ENCODE peak calls at places on chromosomes 5 and 9, in nine cellular contexts. One of them, this sample, is unnamed.

GRCh38 chr5:10199700-10200099 is 50.0 kb downstream of the ATPSCKMT start:
- DNase-seq in stomach: no peak
- DNase-seq in A549: no peak
- DNase-seq in body of pancreas: no peak
- DNase-seq in K562: no peak
- DNase-seq in IMR-90: no peak
- DNase-seq in heart left ventricle: no peak
- DNase-seq in uterus: no peak
- DNase-seq in gastrocnemius medialis: no peak
- DNase-seq in this sample: no peak

GRCh38 chr5:155004138-155004744 is 9.3 kb upstream of the KIF4B start:
- DNase-seq in stomach: peak; percentile 27
- DNase-seq in A549: no peak
- DNase-seq in body of pancreas: peak; percentile 17
- DNase-seq in K562: peak; percentile 51
- DNase-seq in IMR-90: no peak
- DNase-seq in heart left ventricle: no peak
- DNase-seq in uterus: no peak
- DNase-seq in gastrocnemius medialis: no peak
- DNase-seq in this sample: no peak

GRCh38 chr5:79109527-79110492 is 1.8 kb upstream of the BHMT start:
- DNase-seq in stomach: no peak
- DNase-seq in A549: no peak
- DNase-seq in body of pancreas: peak; percentile 41
- DNase-seq in K562: peak; percentile 50
- DNase-seq in IMR-90: no peak
- DNase-seq in heart left ventricle: no peak
- DNase-seq in uterus: no peak
- DNase-seq in gastrocnemius medialis: no peak
- DNase-seq in this sample: no peak

GRCh38 chr5:67290620-67291019 is 94.0 kb upstream of the CD180 start:
- DNase-seq in stomach: no peak
- DNase-seq in A549: no peak
- DNase-seq in body of pancreas: no peak
- DNase-seq in K562: no peak
- DNase-seq in IMR-90: no peak
- DNase-seq in heart left ventricle: no peak
- DNase-seq in uterus: no peak
- DNase-seq in gastrocnemius medialis: no peak
- DNase-seq in this sample: no peak

GRCh38 chr9:18928711-18929110 is 104.3 kb downstream of the SAXO1 start:
- DNase-seq in stomach: no peak
- DNase-seq in A549: no peak
- DNase-seq in body of pancreas: no peak
- DNase-seq in K562: no peak
- DNase-seq in IMR-90: peak; percentile 81
- DNase-seq in heart left ventricle: no peak
- DNase-seq in uterus: no peak
- DNase-seq in gastrocnemius medialis: no peak
- DNase-seq in this sample: no peak

GRCh38 chr9:125829743-125830142 is 82.6 kb downstream of the PBX3 start:
- DNase-seq in stomach: peak; percentile 35
- DNase-seq in A549: no peak
- DNase-seq in body of pancreas: no peak
- DNase-seq in K562: no peak
- DNase-seq in IMR-90: peak; percentile 12
- DNase-seq in heart left ventricle: no peak
- DNase-seq in uterus: no peak
- DNase-seq in gastrocnemius medialis: no peak
- DNase-seq in this sample: no peak

GRCh38 chr5:126508962-126509279 is 85.7 kb downstream of the GRAMD2B start:
- DNase-seq in stomach: no peak
- DNase-seq in A549: no peak
- DNase-seq in body of pancreas: no peak
- DNase-seq in K562: no peak
- DNase-seq in IMR-90: no peak
- DNase-seq in heart left ventricle: no peak
- DNase-seq in uterus: peak; percentile 51
- DNase-seq in gastrocnemius medialis: peak; percentile 37
- DNase-seq in this sample: peak; percentile 17

GRCh38 chr9:21015122-21015815 is 16.2 kb downstream of the HACD4 start:
- DNase-seq in stomach: no peak
- DNase-seq in A549: no peak
- DNase-seq in body of pancreas: no peak
- DNase-seq in K562: no peak
- DNase-seq in IMR-90: peak; percentile 34
- DNase-seq in heart left ventricle: no peak
- DNase-seq in uterus: no peak
- DNase-seq in gastrocnemius medialis: no peak
- DNase-seq in this sample: no peak

GRCh38 chr9:110346325-110346724 is 8.7 kb upstream of the TXNDC8 start:
- DNase-seq in stomach: no peak
- DNase-seq in A549: no peak
- DNase-seq in body of pancreas: no peak
- DNase-seq in K562: no peak
- DNase-seq in IMR-90: no peak
- DNase-seq in heart left ventricle: no peak
- DNase-seq in uterus: no peak
- DNase-seq in gastrocnemius medialis: no peak
- DNase-seq in this sample: no peak

GRCh38 chr5:120446896-120447295 is 17.2 kb upstream of the PRR16 start:
- DNase-seq in stomach: no peak
- DNase-seq in A549: no peak
- DNase-seq in body of pancreas: no peak
- DNase-seq in K562: no peak
- DNase-seq in IMR-90: no peak
- DNase-seq in heart left ventricle: no peak
- DNase-seq in uterus: no peak
- DNase-seq in gastrocnemius medialis: no peak
- DNase-seq in this sample: no peak

GRCh38 chr5:76365558-76365957 is 37.5 kb upstream of the IQGAP2 start:
- DNase-seq in stomach: no peak
- DNase-seq in A549: no peak
- DNase-seq in body of pancreas: no peak
- DNase-seq in K562: no peak
- DNase-seq in IMR-90: no peak
- DNase-seq in heart left ventricle: no peak
- DNase-seq in uterus: no peak
- DNase-seq in gastrocnemius medialis: no peak
- DNase-seq in this sample: no peak

GRCh38 chr9:95116820-95117204 is 200.7 kb downstream of the FANCC start:
- DNase-seq in stomach: peak; percentile 60
- DNase-seq in A549: no peak
- DNase-seq in body of pancreas: peak; percentile 15
- DNase-seq in K562: no peak
- DNase-seq in IMR-90: no peak
- DNase-seq in heart left ventricle: no peak
- DNase-seq in uterus: no peak
- DNase-seq in gastrocnemius medialis: no peak
- DNase-seq in this sample: no peak

GRCh38 chr5:132479812-132480441 is 10.6 kb downstream of the IRF1 start:
- DNase-seq in stomach: no peak
- DNase-seq in A549: no peak
- DNase-seq in body of pancreas: no peak
- DNase-seq in K562: no peak
- DNase-seq in IMR-90: no peak
- DNase-seq in heart left ventricle: no peak
- DNase-seq in uterus: no peak
- DNase-seq in gastrocnemius medialis: no peak
- DNase-seq in this sample: no peak
- TF ChIP-seq POLR2A in stomach: no peak
- TF ChIP-seq POLR2A in A549: no peak
- TF ChIP-seq POLR2A in body of pancreas: no peak
- TF ChIP-seq POLR2A in K562: no peak
- TF ChIP-seq POLR2A in IMR-90: peak; percentile 4
- TF ChIP-seq POLR2A in heart left ventricle: no peak
- TF ChIP-seq POLR2A in uterus: no peak
- TF ChIP-seq POLR2A in gastrocnemius medialis: no peak
- TF ChIP-seq POLR2A in this sample: no peak

DNA sequence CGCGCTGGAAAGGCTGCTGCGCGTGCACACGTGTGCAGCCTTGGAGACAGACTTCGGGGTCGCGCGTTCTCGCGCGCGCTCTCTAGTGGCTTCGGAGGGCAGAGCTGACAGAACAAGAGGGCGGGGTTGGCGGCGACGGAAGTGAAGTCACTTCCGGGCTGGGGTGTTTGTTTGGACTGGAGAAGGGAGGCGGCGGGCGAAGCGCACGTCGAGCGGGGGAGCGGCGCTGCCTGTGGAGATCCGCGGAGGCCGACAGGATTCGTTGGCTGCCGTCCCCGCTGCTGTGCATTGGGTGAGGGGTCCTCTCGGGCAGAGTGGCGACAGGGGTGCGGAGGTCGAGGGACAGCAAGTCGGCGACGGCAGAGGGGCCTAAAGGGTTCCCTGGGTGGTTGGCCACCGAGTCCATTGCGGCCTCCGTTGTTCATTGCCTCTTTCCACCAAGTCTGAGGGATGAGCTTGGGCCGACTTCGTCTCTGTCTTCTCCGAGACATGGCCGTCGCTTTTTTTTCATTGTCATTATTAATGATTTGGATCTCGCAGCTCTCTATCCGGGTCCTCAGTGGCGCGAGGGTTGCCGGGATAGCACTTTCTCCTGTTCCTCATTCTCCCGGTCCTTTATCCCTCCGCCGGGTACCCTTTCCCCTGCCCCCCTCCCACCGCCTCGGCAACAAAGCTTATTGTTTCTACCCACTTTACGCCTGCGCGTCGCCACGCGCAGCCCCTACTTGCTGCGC is at the start of gene PAIP2:
- DNase-seq in stomach: peak; percentile 98
- DNase-seq in A549: peak; percentile 88
- DNase-seq in body of pancreas: peak; percentile 97
- DNase-seq in K562: peak; percentile 100
- DNase-seq in IMR-90: peak; percentile 98
- DNase-seq in heart left ventricle: peak; percentile 99
- DNase-seq in uterus: peak; percentile 98
- DNase-seq in gastrocnemius medialis: peak; percentile 94
- DNase-seq in this sample: peak; percentile 88
- TF ChIP-seq POLR2A in stomach: peak; percentile 91
- TF ChIP-seq POLR2A in A549: peak; percentile 78
- TF ChIP-seq POLR2A in body of pancreas: peak; percentile 96
- TF ChIP-seq POLR2A in K562: peak; percentile 97
- TF ChIP-seq POLR2A in IMR-90: peak; percentile 95
- TF ChIP-seq POLR2A in heart left ventricle: peak; percentile 74
- TF ChIP-seq POLR2A in uterus: peak; percentile 88
- TF ChIP-seq POLR2A in gastrocnemius medialis: peak; percentile 92
- TF ChIP-seq POLR2A in this sample: peak; percentile 93

DNA sequence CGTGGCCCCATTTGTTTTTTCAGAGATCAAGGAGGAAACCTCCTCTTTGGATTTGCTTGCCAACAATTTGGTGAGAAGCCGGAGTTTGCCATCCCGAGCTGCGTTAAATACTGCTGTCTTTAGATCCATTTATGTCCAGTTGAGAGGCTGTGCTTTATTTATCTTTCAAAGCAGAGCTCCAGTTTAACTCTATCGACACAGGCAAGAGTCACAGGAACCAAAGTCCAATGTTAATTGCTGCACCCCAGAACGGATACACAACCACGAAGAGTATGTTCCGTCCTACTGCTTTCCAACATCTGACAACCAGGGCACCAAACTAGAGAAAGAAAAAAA is 1.2 kb downstream of the FEM1C start:
- DNase-seq in stomach: no peak
- DNase-seq in A549: no peak
- DNase-seq in body of pancreas: no peak
- DNase-seq in K562: no peak
- DNase-seq in IMR-90: no peak
- DNase-seq in heart left ventricle: no peak
- DNase-seq in uterus: no peak
- DNase-seq in gastrocnemius medialis: no peak
- DNase-seq in this sample: no peak
- TF ChIP-seq POLR2A in stomach: no peak
- TF ChIP-seq POLR2A in A549: no peak
- TF ChIP-seq POLR2A in body of pancreas: no peak
- TF ChIP-seq POLR2A in K562: no peak
- TF ChIP-seq POLR2A in IMR-90: no peak
- TF ChIP-seq POLR2A in heart left ventricle: no peak
- TF ChIP-seq POLR2A in uterus: no peak
- TF ChIP-seq POLR2A in gastrocnemius medialis: no peak
- TF ChIP-seq POLR2A in this sample: no peak

GRCh38 chr5:146448783-146449519 is 1.8 kb downstream of the TCERG1 start:
- DNase-seq in stomach: no peak
- DNase-seq in A549: no peak
- DNase-seq in body of pancreas: no peak
- DNase-seq in K562: no peak
- DNase-seq in IMR-90: no peak
- DNase-seq in heart left ventricle: no peak
- DNase-seq in uterus: no peak
- DNase-seq in gastrocnemius medialis: no peak
- DNase-seq in this sample: no peak

GRCh38 chr5:146441896-146442295 is 5.2 kb upstream of the TCERG1 start:
- DNase-seq in stomach: no peak
- DNase-seq in A549: no peak
- DNase-seq in body of pancreas: no peak
- DNase-seq in K562: no peak
- DNase-seq in IMR-90: peak; percentile 36
- DNase-seq in heart left ventricle: no peak
- DNase-seq in uterus: no peak
- DNase-seq in gastrocnemius medialis: no peak
- DNase-seq in this sample: no peak

GRCh38 chr5:146451411-146451810 is 4.3 kb downstream of the TCERG1 start:
- DNase-seq in stomach: no peak
- DNase-seq in A549: no peak
- DNase-seq in body of pancreas: no peak
- DNase-seq in K562: no peak
- DNase-seq in IMR-90: no peak
- DNase-seq in heart left ventricle: no peak
- DNase-seq in uterus: no peak
- DNase-seq in gastrocnemius medialis: no peak
- DNase-seq in this sample: no peak

GRCh38 chr5:146447734-146448380 is 724 bp downstream of the TCERG1 start:
- DNase-seq in stomach: no peak
- DNase-seq in A549: no peak
- DNase-seq in body of pancreas: no peak
- DNase-seq in K562: peak; percentile 77
- DNase-seq in IMR-90: peak; percentile 55
- DNase-seq in heart left ventricle: no peak
- DNase-seq in uterus: no peak
- DNase-seq in gastrocnemius medialis: no peak
- DNase-seq in this sample: no peak

DNA sequence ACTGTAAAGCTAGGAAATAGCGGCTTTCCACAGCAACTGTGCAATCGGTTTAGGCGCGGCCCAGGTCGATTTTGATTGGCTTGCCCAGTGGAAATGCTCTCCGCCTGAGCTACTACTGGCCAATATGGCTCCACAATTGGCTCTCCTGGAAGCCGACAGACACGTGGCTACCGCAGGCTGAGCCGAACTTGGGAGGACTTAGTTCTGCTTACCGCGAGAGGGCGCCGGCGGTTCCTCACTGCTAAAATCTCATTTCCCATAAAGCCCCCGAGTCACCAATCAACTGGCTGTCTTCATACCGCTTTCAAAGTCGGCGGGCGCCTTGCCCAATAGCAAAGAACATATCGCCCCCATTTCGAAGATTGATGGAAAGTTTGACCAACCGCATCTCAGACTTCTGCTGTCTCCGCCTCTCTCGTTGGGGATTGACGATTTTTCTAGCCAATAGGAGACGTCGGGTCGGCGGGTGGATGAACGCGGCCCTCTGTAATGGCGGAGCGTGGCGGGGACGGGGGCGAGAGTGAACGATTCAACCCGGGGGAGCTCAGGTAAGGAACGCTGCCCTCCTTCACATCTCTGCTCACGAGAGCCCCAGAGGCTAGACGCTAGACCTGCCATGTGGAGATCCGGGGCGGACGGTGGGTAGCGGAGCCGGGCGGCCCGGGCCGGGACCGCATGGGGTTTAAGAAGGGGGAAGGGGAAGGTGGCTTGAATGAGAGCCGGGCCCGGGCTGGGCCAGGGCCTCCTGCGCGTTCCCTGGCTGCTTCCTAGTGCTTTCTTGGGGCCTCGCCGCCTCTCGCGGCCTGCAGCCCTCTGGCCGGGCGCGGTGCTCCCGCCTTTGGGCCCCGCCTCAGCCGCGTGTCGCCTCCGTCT is at the start of gene TCERG1:
- DNase-seq in stomach: peak; percentile 100
- DNase-seq in A549: peak; percentile 81
- DNase-seq in body of pancreas: peak; percentile 99
- DNase-seq in K562: peak; percentile 100
- DNase-seq in IMR-90: peak; percentile 100
- DNase-seq in heart left ventricle: peak; percentile 100
- DNase-seq in uterus: peak; percentile 99
- DNase-seq in gastrocnemius medialis: peak; percentile 99
- DNase-seq in this sample: peak; percentile 96
- TF ChIP-seq POLR2A in stomach: no peak
- TF ChIP-seq POLR2A in A549: peak; percentile 44
- TF ChIP-seq POLR2A in body of pancreas: peak; percentile 73
- TF ChIP-seq POLR2A in K562: peak; percentile 91
- TF ChIP-seq POLR2A in IMR-90: peak; percentile 82
- TF ChIP-seq POLR2A in heart left ventricle: no peak
- TF ChIP-seq POLR2A in uterus: no peak
- TF ChIP-seq POLR2A in gastrocnemius medialis: peak; percentile 36
- TF ChIP-seq POLR2A in this sample: peak; percentile 81